ENCODE peak calls at places on chromosomes 2 and 18, in four cellular contexts. N is Caki2, M is NCI-H460, X is NCI-H2171 treated with DMSO at 0.1 percent for 48 hours. W is an unnamed sample.

GRCh38 chr18:48031011-48031480 is 100.6 kb upstream of the SMAD2 start:
- DNase-seq in X (peak), M (peak), N (peak), W (no peak)

GRCh38 chr2:216862628-216863027 is 2.8 kb upstream of the TNP1 start:
- DNase-seq in X (no peak), M (no peak), N (no peak), W (no peak)

GRCh38 chr2:54968561-54969218 is 81.6 kb downstream of the RTN4 start:
- DNase-seq in N (no peak), M (no peak), X (no peak), W (no peak)

GRCh38 chr2:173647681-173648350 is 293.1 kb downstream of the CDCA7 start:
- DNase-seq in N (no peak), M (no peak), X (no peak), W (no peak)

GRCh38 chr2:119430023-119430498 is 1.6 kb upstream of the TMEM37 start:
- DNase-seq in M (no peak), N (no peak), X (no peak), W (no peak)

GRCh38 chr2:239225921-239226561 is 174.8 kb downstream of the HDAC4 start:
- DNase-seq in X (no peak), M (no peak), N (no peak), W (no peak)

GRCh38 chr18:8548186-8548585 is 61.1 kb upstream of the RAB12 start:
- DNase-seq in X (no peak), N (no peak), M (no peak), W (no peak)

GRCh38 chr18:77086656-77087390 is 45.8 kb downstream of the MBP start:
- DNase-seq in X (no peak), N (no peak), M (no peak), W (no peak)

GRCh38 chr2:105798595-105798994 is 53.9 kb downstream of the NCK2 start:
- DNase-seq in X (no peak), N (no peak), M (no peak), W (no peak)

GRCh38 chr2:26457695-26458364 is 20.1 kb downstream of the OTOF start:
- DNase-seq in N (no peak), X (no peak), M (no peak), W (no peak)

GRCh38 chr2:20576598-20577115 is 74.2 kb downstream of the HS1BP3 start:
- DNase-seq in N (no peak), X (no peak), M (no peak), W (no peak)

GRCh38 chr2:30026091-30027055 is 105.0 kb upstream of the ALK start:
- DNase-seq in M (peak), N (peak), X (peak), W (no peak)

W was measured in activated CD4-positive, CD25-positive, alpha-beta regulatory T cell treated with anti-CD3 and anti-CD28 coated beads, Interleukin-2, amount 50 U/mL, for 16 hours.